ENCODE peak calls at places on chromosomes 6 and 20, in seven cellular contexts. D is adrenal gland, V is left ventricle myocardium inferior, U is fibroblast of lung, C is esophagus squamous epithelium, F is heart left ventricle, E is psoas muscle. Y is an unnamed sample.
A peak's percentile ranks its signal among the peaks of the same experiment; 100 is the strongest.

GRCh38 chr6:7164536-7165001 is 56.8 kb downstream of the RREB1 start:
- DNase-seq in D (no peak), V (no peak), U (no peak), C (no peak), F (no peak), E (no peak), Y (no peak)

GRCh38 chr20:14193885-14194284 is 143.5 kb downstream of the FLRT3 start:
- DNase-seq in D (no peak), V (no peak), U (no peak), C (no peak), F (no peak), E (no peak), Y (no peak)

GRCh38 chr20:33791959-33792597 is 19.1 kb upstream of the CHMP4B start:
- DNase-seq in D (peak; percentile 57), V (no peak), U (peak; percentile 44), C (no peak), F (peak; percentile 43), E (peak; percentile 67), Y (no peak)

GRCh38 chr6:168301648-168302398 is 17.8 kb downstream of the DACT2 start:
- DNase-seq in D (no peak), V (no peak), U (no peak), C (no peak), F (no peak), E (no peak), Y (no peak)

GRCh38 chr6:167662104-167662880 is 164.4 kb upstream of the AFDN start:
- DNase-seq in D (no peak), V (no peak), U (no peak), C (no peak), F (no peak), E (no peak), Y (no peak)

GRCh38 chr6:140486468-140487361 is 1112.3 kb upstream of the CITED2 start:
- DNase-seq in D (no peak), V (no peak), U (no peak), C (no peak), F (no peak), E (no peak), Y (no peak)

GRCh38 chr6:36358235-36358915 is 21.7 kb upstream of the BNIP5 start:
- DNase-seq in D (no peak), V (no peak), U (no peak), C (no peak), F (no peak), E (no peak), Y (no peak)

GRCh38 chr6:128932061-128932460 is 49.1 kb downstream of the LAMA2 start:
- DNase-seq in D (no peak), V (no peak), U (peak; percentile 49), C (no peak), F (no peak), E (no peak), Y (no peak)

GRCh38 chr20:38303908-38304379 is at the start of gene BPI:
- DNase-seq in D (peak; percentile 31), V (peak; percentile 27), U (no peak), C (no peak), F (peak; percentile 51), E (no peak), Y (no peak)

GRCh38 chr20:11849270-11849920 is 68.3 kb upstream of the BTBD3 start:
- DNase-seq in D (no peak), V (no peak), U (peak; percentile 58), C (no peak), F (no peak), E (no peak), Y (no peak)

GRCh38 chr6:6834356-6835342 is 246.1 kb downstream of the LY86 start:
- DNase-seq in D (no peak), V (no peak), U (no peak), C (no peak), F (peak; percentile 48), E (no peak), Y (no peak)

GRCh38 chr6:148240463-148240845 is 102.2 kb upstream of the SASH1 start:
- DNase-seq in D (no peak), V (peak; percentile 48), U (peak; percentile 65), C (no peak), F (peak; percentile 60), E (no peak), Y (no peak)

GRCh38 chr6:4340544-4340943 is 205.2 kb upstream of the ECI2 start:
- DNase-seq in D (no peak), V (no peak), U (no peak), C (no peak), F (no peak), E (no peak), Y (no peak)

GRCh38 chr20:24843443-24843715 is 105.7 kb upstream of the CST7 start:
- DNase-seq in D (no peak), V (no peak), U (no peak), C (no peak), F (no peak), E (no peak), Y (no peak)

GRCh38 chr20:8187740-8188139 is 55.7 kb downstream of the PLCB1 start:
- DNase-seq in D (no peak), V (no peak), U (peak; percentile 8), C (no peak), F (no peak), E (no peak), Y (no peak)

GRCh38 chr6:144158133-144158532 is 7.8 kb downstream of the STX11 start:
- DNase-seq in D (peak; percentile 90), V (peak; percentile 47), U (peak; percentile 75), C (no peak), F (peak; percentile 68), E (no peak), Y (no peak)

GRCh38 chr6:75203721-75204120 is 2.1 kb downstream of the COL12A1 start:
- DNase-seq in D (no peak), V (no peak), U (peak; percentile 63), C (no peak), F (no peak), E (no peak), Y (no peak)

GRCh38 chr6:131949615-131949908 is 1.6 kb downstream of the CCN2 start:
- DNase-seq in D (no peak), V (no peak), U (peak; percentile 97), C (no peak), F (no peak), E (no peak), Y (no peak)

GRCh38 chr20:11979306-11980128 is 61.8 kb downstream of the BTBD3 start:
- DNase-seq in D (no peak), V (no peak), U (no peak), C (no peak), F (no peak), E (no peak), Y (no peak)

GRCh38 chr20:26243731-26244130 is 547.1 kb upstream of the ZNF337 start:
- DNase-seq in D (no peak), V (no peak), U (no peak), C (no peak), F (no peak), E (no peak), Y (no peak)

GRCh38 chr6:53598584-53598983 is 53.7 kb upstream of the GCLC start:
- DNase-seq in D (no peak), V (no peak), U (peak; percentile 23), C (no peak), F (no peak), E (no peak), Y (no peak)

GRCh38 chr6:127971945-127972391 is 71.1 kb upstream of the THEMIS start:
- DNase-seq in D (no peak), V (no peak), U (peak; percentile 71), C (no peak), F (no peak), E (no peak), Y (no peak)

GRCh38 chr6:14182916-14183315 is 65.3 kb downstream of the CD83 start:
- DNase-seq in D (no peak), V (no peak), U (no peak), C (no peak), F (no peak), E (no peak), Y (no peak)

GRCh38 chr20:39036851-39037250 is 74.7 kb downstream of the DHX35 start:
- DNase-seq in D (no peak), V (no peak), U (peak; percentile 66), C (no peak), F (no peak), E (no peak), Y (no peak)

GRCh38 chr6:21593412-21593926 is at the start of gene SOX4:
- DNase-seq in D (peak; percentile 95), V (peak; percentile 93), U (peak; percentile 98), C (peak; percentile 51), F (peak; percentile 95), E (peak; percentile 92), Y (peak; percentile 81)

GRCh38 chr20:4603724-4604123 is 118.0 kb upstream of the PRND start:
- DNase-seq in D (no peak), V (no peak), U (peak; percentile 87), C (no peak), F (no peak), E (no peak), Y (no peak)

GRCh38 chr6:43695078-43695966 is 7.7 kb upstream of the MRPS18A start:
- DNase-seq in D (no peak), V (peak; percentile 46), U (no peak), C (no peak), F (peak; percentile 74), E (peak; percentile 69), Y (no peak)
- H3K27ac ChIP-seq in D (no peak overlapping the region), V (peak overlapping the region; percentile 72), U (no peak overlapping the region), C (peak overlapping the region; percentile 81), F (peak overlapping the region; percentile 59), E (peak overlapping the region; percentile 66), Y (no peak overlapping the region)

DNA sequence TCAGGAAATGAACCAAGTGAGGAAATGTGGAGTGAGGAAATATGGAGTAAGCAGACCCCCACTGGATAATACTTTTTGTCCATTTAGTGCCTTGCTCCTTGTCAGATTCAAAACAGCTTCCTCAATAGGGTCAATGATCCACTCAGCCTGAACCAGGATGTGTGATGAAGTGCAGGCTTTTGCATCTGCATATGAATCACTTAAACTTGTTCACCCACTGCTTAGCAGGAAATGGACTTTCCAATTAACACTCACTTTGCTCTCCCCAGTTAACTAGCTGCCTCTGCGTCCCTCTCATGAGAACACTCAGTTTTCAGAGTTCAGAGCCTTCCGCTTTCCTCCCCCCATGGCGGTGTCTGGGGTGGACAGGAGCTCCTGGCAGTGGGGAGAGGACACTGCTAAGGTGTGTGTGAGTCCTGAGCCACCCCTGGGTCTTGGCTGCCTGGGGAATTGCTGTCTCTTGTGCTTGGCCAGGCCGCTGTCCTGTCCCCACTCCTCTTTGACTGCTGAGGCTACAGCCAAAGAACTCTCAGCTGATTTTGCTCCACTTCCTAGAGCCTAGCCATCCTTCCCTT is 621.8 kb downstream of the CDH26 start:
- DNase-seq in D (no peak), V (no peak), U (no peak), C (no peak), F (no peak), E (no peak), Y (no peak)
- H3K27ac ChIP-seq in D (no peak overlapping the region), V (no peak overlapping the region), U (no peak overlapping the region), C (no peak overlapping the region), F (no peak overlapping the region), E (no peak overlapping the region), Y (no peak overlapping the region)

GRCh38 chr20:54345817-54346216 is 129.6 kb upstream of the DOK5 start:
- DNase-seq in D (no peak), V (no peak), U (no peak), C (no peak), F (no peak), E (no peak), Y (no peak)
- H3K27ac ChIP-seq in D (no peak overlapping the region), V (no peak overlapping the region), U (no peak overlapping the region), C (no peak overlapping the region), F (no peak overlapping the region), E (peak overlapping the region; percentile 28), Y (no peak overlapping the region)

DNA sequence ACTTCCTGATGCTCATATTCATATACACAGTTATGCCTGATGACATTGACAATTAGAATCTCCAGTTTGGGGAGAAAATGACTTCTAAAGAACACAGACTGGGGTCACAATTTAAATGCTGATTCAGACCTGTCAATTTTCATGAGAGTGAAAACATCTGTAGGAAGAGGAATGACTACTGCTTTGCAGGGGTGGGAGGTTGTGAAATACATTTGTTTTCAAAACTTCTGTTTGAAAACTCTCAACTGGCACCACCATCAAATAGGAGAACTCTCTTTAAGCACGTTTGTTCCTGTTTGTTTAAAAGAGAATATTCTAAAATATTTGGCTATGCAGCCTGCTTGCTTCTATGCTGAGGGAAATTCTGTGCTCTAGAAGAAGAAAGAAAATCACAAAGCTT is 50.8 kb upstream of the ADGRF5 start:
- DNase-seq in D (no peak), V (no peak), U (peak; percentile 7), C (no peak), F (no peak), E (no peak), Y (no peak)
- H3K27ac ChIP-seq in D (no peak overlapping the region), V (no peak overlapping the region), U (no peak overlapping the region), C (no peak overlapping the region), F (no peak overlapping the region), E (no peak overlapping the region), Y (no peak overlapping the region)